ENCODE peak calls at places on chromosomes 11 and 22, in nine cellular contexts. One of them, this sample, is unnamed.

GRCh38 chr11:113059548-113059947 is 98.3 kb downstream of the NCAM1 start:
- DNase-seq in GM13977: no peak
- DNase-seq in nucleus accumbens: no peak
- DNase-seq in psoas muscle: no peak
- DNase-seq in A549: no peak
- DNase-seq in fibroblast of the aortic adventitia: no peak
- DNase-seq in T-cell: no peak
- DNase-seq in ACHN: no peak
- DNase-seq in body of pancreas: no peak
- DNase-seq in this sample: no peak

GRCh38 chr22:24486501-24486921 is 8.6 kb upstream of the UPB1 start:
- DNase-seq in GM13977: peak
- DNase-seq in nucleus accumbens: no peak
- DNase-seq in psoas muscle: no peak
- DNase-seq in A549: no peak
- DNase-seq in fibroblast of the aortic adventitia: peak
- DNase-seq in T-cell: no peak
- DNase-seq in ACHN: peak
- DNase-seq in body of pancreas: no peak
- DNase-seq in this sample: no peak

GRCh38 chr11:106990322-106990721 is 28.0 kb downstream of the GUCY1A2 start:
- DNase-seq in GM13977: no peak
- DNase-seq in nucleus accumbens: no peak
- DNase-seq in psoas muscle: no peak
- DNase-seq in A549: no peak
- DNase-seq in fibroblast of the aortic adventitia: no peak
- DNase-seq in T-cell: no peak
- DNase-seq in ACHN: no peak
- DNase-seq in body of pancreas: no peak
- DNase-seq in this sample: peak

GRCh38 chr11:2758751-2759150 is 59.0 kb upstream of the KCNQ1OT1 start:
- DNase-seq in GM13977: no peak
- DNase-seq in nucleus accumbens: no peak
- DNase-seq in psoas muscle: no peak
- DNase-seq in A549: no peak
- DNase-seq in fibroblast of the aortic adventitia: no peak
- DNase-seq in T-cell: no peak
- DNase-seq in ACHN: no peak
- DNase-seq in body of pancreas: peak
- DNase-seq in this sample: no peak

GRCh38 chr11:19577849-19578619 is 134.6 kb upstream of the NAV2 start:
- DNase-seq in GM13977: no peak
- DNase-seq in nucleus accumbens: peak
- DNase-seq in psoas muscle: peak
- DNase-seq in A549: no peak
- DNase-seq in fibroblast of the aortic adventitia: peak
- DNase-seq in T-cell: no peak
- DNase-seq in ACHN: no peak
- DNase-seq in body of pancreas: peak
- DNase-seq in this sample: no peak

GRCh38 chr11:69351460-69351859 is 57.5 kb downstream of the MYEOV start:
- DNase-seq in GM13977: no peak
- DNase-seq in nucleus accumbens: no peak
- DNase-seq in psoas muscle: no peak
- DNase-seq in A549: no peak
- DNase-seq in fibroblast of the aortic adventitia: peak
- DNase-seq in T-cell: no peak
- DNase-seq in ACHN: peak
- DNase-seq in body of pancreas: no peak
- DNase-seq in this sample: no peak

GRCh38 chr22:37044634-37045625 is 6.6 kb upstream of the KCTD17 start:
- DNase-seq in GM13977: no peak
- DNase-seq in nucleus accumbens: no peak
- DNase-seq in psoas muscle: no peak
- DNase-seq in A549: no peak
- DNase-seq in fibroblast of the aortic adventitia: no peak
- DNase-seq in T-cell: no peak
- DNase-seq in ACHN: peak
- DNase-seq in body of pancreas: no peak
- DNase-seq in this sample: no peak

GRCh38 chr11:114088836-114089235 is 29.3 kb downstream of the ZBTB16 start:
- DNase-seq in GM13977: no peak
- DNase-seq in nucleus accumbens: peak
- DNase-seq in psoas muscle: no peak
- DNase-seq in A549: no peak
- DNase-seq in fibroblast of the aortic adventitia: no peak
- DNase-seq in T-cell: no peak
- DNase-seq in ACHN: no peak
- DNase-seq in body of pancreas: no peak
- DNase-seq in this sample: no peak

GRCh38 chr22:49943405-49943765 is 17.2 kb upstream of the PIM3 start:
- DNase-seq in GM13977: no peak
- DNase-seq in nucleus accumbens: no peak
- DNase-seq in psoas muscle: no peak
- DNase-seq in A549: no peak
- DNase-seq in fibroblast of the aortic adventitia: no peak
- DNase-seq in T-cell: no peak
- DNase-seq in ACHN: no peak
- DNase-seq in body of pancreas: no peak
- DNase-seq in this sample: no peak

GRCh38 chr22:35324762-35325161 is 25.1 kb downstream of the TOM1 start:
- DNase-seq in GM13977: no peak
- DNase-seq in nucleus accumbens: no peak
- DNase-seq in psoas muscle: no peak
- DNase-seq in A549: no peak
- DNase-seq in fibroblast of the aortic adventitia: no peak
- DNase-seq in T-cell: no peak
- DNase-seq in ACHN: no peak
- DNase-seq in body of pancreas: no peak
- DNase-seq in this sample: no peak

GRCh38 chr22:22882033-22882717 is 5.4 kb upstream of the IGLL5 start:
- DNase-seq in GM13977: no peak
- DNase-seq in nucleus accumbens: no peak
- DNase-seq in psoas muscle: no peak
- DNase-seq in A549: no peak
- DNase-seq in fibroblast of the aortic adventitia: no peak
- DNase-seq in T-cell: no peak
- DNase-seq in ACHN: no peak
- DNase-seq in body of pancreas: no peak
- DNase-seq in this sample: no peak

GRCh38 chr22:50529416-50530279 is at the start of gene TYMP:
- DNase-seq in GM13977: peak
- DNase-seq in nucleus accumbens: no peak
- DNase-seq in psoas muscle: peak
- DNase-seq in A549: no peak
- DNase-seq in fibroblast of the aortic adventitia: peak
- DNase-seq in T-cell: no peak
- DNase-seq in ACHN: peak
- DNase-seq in body of pancreas: peak
- DNase-seq in this sample: peak

GRCh38 chr11:74673956-74674355 is 57.3 kb downstream of the CHRDL2 start:
- DNase-seq in GM13977: no peak
- DNase-seq in nucleus accumbens: peak
- DNase-seq in psoas muscle: no peak
- DNase-seq in A549: peak
- DNase-seq in fibroblast of the aortic adventitia: no peak
- DNase-seq in T-cell: no peak
- DNase-seq in ACHN: no peak
- DNase-seq in body of pancreas: no peak
- DNase-seq in this sample: no peak

GRCh38 chr11:86743223-86744118 is 56.9 kb upstream of the PRSS23 start:
- DNase-seq in GM13977: no peak
- DNase-seq in nucleus accumbens: peak
- DNase-seq in psoas muscle: peak
- DNase-seq in A549: peak
- DNase-seq in fibroblast of the aortic adventitia: peak
- DNase-seq in T-cell: no peak
- DNase-seq in ACHN: peak
- DNase-seq in body of pancreas: peak
- DNase-seq in this sample: no peak

GRCh38 chr11:92556435-92556834 is 331.8 kb downstream of the FAT3 start:
- DNase-seq in GM13977: no peak
- DNase-seq in nucleus accumbens: no peak
- DNase-seq in psoas muscle: no peak
- DNase-seq in A549: peak
- DNase-seq in fibroblast of the aortic adventitia: peak
- DNase-seq in T-cell: no peak
- DNase-seq in ACHN: peak
- DNase-seq in body of pancreas: no peak
- DNase-seq in this sample: no peak

GRCh38 chr11:3202759-3203158 is 15.9 kb downstream of the MRGPRG start:
- DNase-seq in GM13977: no peak
- DNase-seq in nucleus accumbens: no peak
- DNase-seq in psoas muscle: no peak
- DNase-seq in A549: no peak
- DNase-seq in fibroblast of the aortic adventitia: no peak
- DNase-seq in T-cell: no peak
- DNase-seq in ACHN: no peak
- DNase-seq in body of pancreas: no peak
- DNase-seq in this sample: no peak

GRCh38 chr22:22925146-22925794 is 37.7 kb downstream of the IGLL5 start:
- DNase-seq in GM13977: no peak
- DNase-seq in nucleus accumbens: no peak
- DNase-seq in psoas muscle: no peak
- DNase-seq in A549: no peak
- DNase-seq in fibroblast of the aortic adventitia: no peak
- DNase-seq in T-cell: no peak
- DNase-seq in ACHN: no peak
- DNase-seq in body of pancreas: no peak
- DNase-seq in this sample: no peak

GRCh38 chr11:122661182-122661945 is 5.8 kb downstream of the UBASH3B start:
- DNase-seq in GM13977: no peak
- DNase-seq in nucleus accumbens: no peak
- DNase-seq in psoas muscle: no peak
- DNase-seq in A549: no peak
- DNase-seq in fibroblast of the aortic adventitia: peak
- DNase-seq in T-cell: no peak
- DNase-seq in ACHN: no peak
- DNase-seq in body of pancreas: no peak
- DNase-seq in this sample: peak

GRCh38 chr22:17842386-17842785 is 68.1 kb upstream of the BID start:
- DNase-seq in GM13977: no peak
- DNase-seq in nucleus accumbens: no peak
- DNase-seq in psoas muscle: no peak
- DNase-seq in A549: no peak
- DNase-seq in fibroblast of the aortic adventitia: no peak
- DNase-seq in T-cell: peak
- DNase-seq in ACHN: no peak
- DNase-seq in body of pancreas: no peak
- DNase-seq in this sample: no peak

GRCh38 chr11:83717551-83717950 is 431.4 kb upstream of the CCDC90B start:
- DNase-seq in GM13977: no peak
- DNase-seq in nucleus accumbens: no peak
- DNase-seq in psoas muscle: no peak
- DNase-seq in A549: no peak
- DNase-seq in fibroblast of the aortic adventitia: no peak
- DNase-seq in T-cell: no peak
- DNase-seq in ACHN: no peak
- DNase-seq in body of pancreas: no peak
- DNase-seq in this sample: no peak

GRCh38 chr22:42926034-42926433 is 69.0 kb upstream of the ARFGAP3 start:
- DNase-seq in GM13977: no peak
- DNase-seq in nucleus accumbens: no peak
- DNase-seq in psoas muscle: no peak
- DNase-seq in A549: peak
- DNase-seq in fibroblast of the aortic adventitia: peak
- DNase-seq in T-cell: no peak
- DNase-seq in ACHN: no peak
- DNase-seq in body of pancreas: peak
- DNase-seq in this sample: no peak

GRCh38 chr11:87219266-87219665 is 181.5 kb downstream of the TMEM135 start:
- DNase-seq in GM13977: peak
- DNase-seq in nucleus accumbens: no peak
- DNase-seq in psoas muscle: no peak
- DNase-seq in A549: no peak
- DNase-seq in fibroblast of the aortic adventitia: no peak
- DNase-seq in T-cell: no peak
- DNase-seq in ACHN: no peak
- DNase-seq in body of pancreas: no peak
- DNase-seq in this sample: no peak

GRCh38 chr11:35144103-35144741 is 5.3 kb downstream of the CD44 start:
- DNase-seq in GM13977: peak
- DNase-seq in nucleus accumbens: no peak
- DNase-seq in psoas muscle: no peak
- DNase-seq in A549: no peak
- DNase-seq in fibroblast of the aortic adventitia: peak
- DNase-seq in T-cell: peak
- DNase-seq in ACHN: peak
- DNase-seq in body of pancreas: no peak
- DNase-seq in this sample: no peak

GRCh38 chr22:32830473-32830872 is 29.0 kb downstream of the TIMP3 start:
- DNase-seq in GM13977: no peak
- DNase-seq in nucleus accumbens: no peak
- DNase-seq in psoas muscle: peak
- DNase-seq in A549: no peak
- DNase-seq in fibroblast of the aortic adventitia: no peak
- DNase-seq in T-cell: no peak
- DNase-seq in ACHN: no peak
- DNase-seq in body of pancreas: peak
- DNase-seq in this sample: peak

GRCh38 chr11:69414773-69415187 is 66.7 kb upstream of the LINC01488 start:
- DNase-seq in GM13977: no peak
- DNase-seq in nucleus accumbens: peak
- DNase-seq in psoas muscle: no peak
- DNase-seq in A549: no peak
- DNase-seq in fibroblast of the aortic adventitia: no peak
- DNase-seq in T-cell: no peak
- DNase-seq in ACHN: no peak
- DNase-seq in body of pancreas: no peak
- DNase-seq in this sample: no peak

GRCh38 chr11:61756147-61756451 is 3.7 kb downstream of the MYRF start:
- DNase-seq in GM13977: no peak
- DNase-seq in nucleus accumbens: no peak
- DNase-seq in psoas muscle: no peak
- DNase-seq in A549: no peak
- DNase-seq in fibroblast of the aortic adventitia: no peak
- DNase-seq in T-cell: no peak
- DNase-seq in ACHN: no peak
- DNase-seq in body of pancreas: no peak
- DNase-seq in this sample: no peak

GRCh38 chr11:68017858-68018729 is 8.0 kb downstream of the ALDH3B1 start:
- DNase-seq in GM13977: no peak
- DNase-seq in nucleus accumbens: no peak
- DNase-seq in psoas muscle: no peak
- DNase-seq in A549: peak
- DNase-seq in fibroblast of the aortic adventitia: no peak
- DNase-seq in T-cell: no peak
- DNase-seq in ACHN: no peak
- DNase-seq in body of pancreas: no peak
- DNase-seq in this sample: no peak

GRCh38 chr22:27195104-27195503 is 537.7 kb downstream of the MIAT start:
- DNase-seq in GM13977: no peak
- DNase-seq in nucleus accumbens: no peak
- DNase-seq in psoas muscle: peak
- DNase-seq in A549: no peak
- DNase-seq in fibroblast of the aortic adventitia: peak
- DNase-seq in T-cell: no peak
- DNase-seq in ACHN: no peak
- DNase-seq in body of pancreas: no peak
- DNase-seq in this sample: no peak

GRCh38 chr11:111093061-111093460 is 152.5 kb upstream of the POU2AF2 start:
- DNase-seq in GM13977: no peak
- DNase-seq in nucleus accumbens: no peak
- DNase-seq in psoas muscle: no peak
- DNase-seq in A549: no peak
- DNase-seq in fibroblast of the aortic adventitia: no peak
- DNase-seq in T-cell: no peak
- DNase-seq in ACHN: no peak
- DNase-seq in body of pancreas: no peak
- DNase-seq in this sample: no peak

GRCh38 chr11:14082338-14082737 is 119.8 kb downstream of the SPON1 start:
- DNase-seq in GM13977: no peak
- DNase-seq in nucleus accumbens: no peak
- DNase-seq in psoas muscle: no peak
- DNase-seq in A549: no peak
- DNase-seq in fibroblast of the aortic adventitia: no peak
- DNase-seq in T-cell: no peak
- DNase-seq in ACHN: no peak
- DNase-seq in body of pancreas: no peak
- DNase-seq in this sample: no peak

GRCh38 chr11:111911563-111912401 is at the start of gene CRYAB:
- DNase-seq in GM13977: no peak
- DNase-seq in nucleus accumbens: peak
- DNase-seq in psoas muscle: peak
- DNase-seq in A549: peak
- DNase-seq in fibroblast of the aortic adventitia: peak
- DNase-seq in T-cell: no peak
- DNase-seq in ACHN: peak
- DNase-seq in body of pancreas: peak
- DNase-seq in this sample: peak

This sample was measured in retina.